ENCODE peak calls at places on chromosomes 3 and 15, in five cellular contexts. U is choroid plexus epithelial cell, T is esophagus squamous epithelium, F is foreskin fibroblast, C is AG09309. R is an unnamed sample.

GRCh38 chr3:6781103-6781502 is 79.8 kb upstream of the GRM7 start:
- DNase-seq in T (no peak), F (no peak), C (no peak), U (no peak), R (peak)

GRCh38 chr3:66816110-66816761 is 181.9 kb upstream of the KBTBD8 start:
- DNase-seq in C (peak), U (peak), F (peak), T (no peak), R (peak)

GRCh38 chr15:65595960-65596359 is 15.0 kb downstream of the INTS14 start:
- DNase-seq in F (no peak), U (peak), C (no peak), T (no peak), R (no peak)

GRCh38 chr3:183664913-183665381 is 29.5 kb downstream of the KLHL24 start:
- DNase-seq in U (peak), T (no peak), C (no peak), F (peak), R (peak)

GRCh38 chr3:151837057-151837456 is 23.1 kb downstream of the AADAC start:
- DNase-seq in C (no peak), F (peak), T (no peak), U (peak), R (peak)

GRCh38 chr3:186277268-186277909 is 84.6 kb downstream of the DGKG start:
- DNase-seq in U (peak), T (no peak), F (peak), C (no peak), R (peak)

GRCh38 chr3:43327184-43327950 is 41.0 kb downstream of the SNRK start:
- DNase-seq in C (peak), T (no peak), F (peak), U (peak), R (no peak)

GRCh38 chr3:13798401-13798800 is 81.5 kb downstream of the WNT7A start:
- DNase-seq in F (no peak), C (no peak), U (no peak), T (no peak), R (no peak)

GRCh38 chr15:67180514-67181191 is 73.8 kb downstream of the AAGAB start:
- DNase-seq in C (no peak), U (no peak), F (no peak), T (no peak), R (no peak)

DNA sequence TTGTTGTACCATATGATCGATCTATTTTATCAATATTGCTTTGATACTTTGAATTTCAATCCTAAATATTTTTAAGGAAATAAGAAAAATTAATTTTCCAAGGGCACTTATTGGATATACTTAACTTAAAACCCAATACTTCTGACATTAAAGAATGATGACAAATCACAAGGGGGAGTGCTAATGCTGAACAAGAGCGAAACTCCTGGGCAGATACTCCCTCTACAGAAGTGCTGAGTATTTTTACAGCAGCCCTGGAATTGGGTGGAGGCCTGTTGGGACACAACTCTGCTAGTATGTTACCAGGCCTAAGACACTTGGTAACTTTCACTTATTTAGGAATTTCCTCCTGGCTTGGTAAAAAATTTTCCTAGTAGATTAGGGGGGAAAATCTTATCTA is 46.2 kb downstream of the DENND6A start:
- DNase-seq in F (peak), T (no peak), C (peak), U (peak), R (peak)
- TF ChIP-seq CTCF in F (peak), T (peak), C (peak), U (peak), R (no peak)

DNA sequence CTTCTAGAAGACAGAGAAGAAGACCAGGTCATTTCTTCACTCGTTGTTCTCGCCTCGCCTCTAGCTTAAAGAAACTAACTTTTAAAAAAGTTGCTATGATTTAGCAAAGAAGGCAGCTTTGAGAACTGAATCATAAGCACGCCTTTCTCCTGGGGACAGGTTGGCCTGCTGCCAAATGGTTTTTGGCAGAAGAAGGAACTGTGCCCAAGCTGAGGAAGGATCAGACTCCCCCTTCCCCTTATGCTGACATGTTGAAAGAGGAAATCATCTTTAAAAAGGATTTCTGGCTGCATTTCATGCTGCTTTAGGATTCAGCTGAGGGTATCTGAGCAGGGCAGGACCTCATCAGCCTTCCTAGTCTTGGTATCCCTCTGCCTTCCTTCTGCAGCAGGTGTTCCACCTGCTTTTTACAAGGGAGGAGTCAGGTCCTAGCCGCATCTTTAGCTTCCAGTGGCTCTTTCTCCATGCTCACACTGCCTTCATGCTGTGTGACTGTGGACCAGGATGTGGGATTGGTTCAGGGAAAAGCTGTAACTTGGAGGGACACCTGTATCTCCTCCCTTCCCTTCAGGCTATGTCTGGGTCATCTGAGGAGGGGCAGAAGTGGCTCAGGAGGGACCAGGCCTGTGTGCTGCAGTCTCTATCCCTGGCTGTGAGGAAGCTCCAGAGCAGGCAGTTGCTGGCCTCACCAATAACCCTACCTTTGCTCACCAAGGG is 34.1 kb upstream of the HACD2 start:
- DNase-seq in C (no peak), T (no peak), U (peak), F (peak), R (peak)
- H3K4me3 ChIP-seq in C (no peak), T (peak), U (no peak), F (no peak), R (no peak)

GRCh38 chr3:128590948-128591347 is 59.7 kb downstream of the RPN1 start:
- DNase-seq in C (no peak), F (no peak), U (no peak), T (no peak), R (no peak)
- TF ChIP-seq CTCF in C (peak), F (no peak), U (peak), T (no peak), R (peak)

DNA sequence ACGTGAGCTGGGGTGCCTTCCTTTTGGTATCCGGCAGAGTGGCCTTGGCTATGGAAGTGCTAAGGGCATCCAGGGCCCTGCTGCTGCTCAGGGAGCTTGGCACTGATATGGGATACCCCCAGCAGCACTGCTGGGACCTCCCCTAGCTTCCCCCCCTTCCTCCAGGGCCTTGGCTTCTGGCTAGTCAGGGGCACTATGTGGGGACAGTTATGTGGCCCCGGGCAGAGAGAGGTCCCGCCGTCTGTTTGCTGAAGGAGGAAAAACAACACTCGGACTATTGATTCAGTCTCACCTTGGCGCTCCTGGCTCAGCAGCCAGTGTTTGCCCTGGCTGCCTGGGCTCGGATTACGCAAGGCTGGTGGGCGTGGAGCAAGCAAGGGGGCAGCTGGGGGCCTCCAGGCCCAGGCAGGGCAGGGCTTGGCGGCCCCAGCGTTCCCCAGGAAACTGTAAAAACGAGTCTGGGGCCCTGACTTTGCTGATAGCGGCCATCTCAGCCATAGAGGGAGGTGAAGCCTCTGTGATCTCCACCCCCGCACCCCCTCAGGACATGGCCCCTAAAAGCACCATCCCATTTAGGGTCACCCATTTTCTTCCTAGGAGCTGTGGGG is 5.7 kb downstream of the FURIN start:
- DNase-seq in F (no peak), U (peak), C (no peak), T (no peak), R (peak)
- H3K4me3 ChIP-seq in F (no peak), U (peak), C (no peak), T (no peak), R (peak)

GRCh38 chr3:191065183-191065805 is 133.7 kb upstream of the OSTN start:
- DNase-seq in T (no peak), U (peak), C (no peak), F (no peak), R (no peak)
- TF ChIP-seq CTCF in T (no peak), U (no peak), C (peak), F (no peak), R (no peak)

DNA sequence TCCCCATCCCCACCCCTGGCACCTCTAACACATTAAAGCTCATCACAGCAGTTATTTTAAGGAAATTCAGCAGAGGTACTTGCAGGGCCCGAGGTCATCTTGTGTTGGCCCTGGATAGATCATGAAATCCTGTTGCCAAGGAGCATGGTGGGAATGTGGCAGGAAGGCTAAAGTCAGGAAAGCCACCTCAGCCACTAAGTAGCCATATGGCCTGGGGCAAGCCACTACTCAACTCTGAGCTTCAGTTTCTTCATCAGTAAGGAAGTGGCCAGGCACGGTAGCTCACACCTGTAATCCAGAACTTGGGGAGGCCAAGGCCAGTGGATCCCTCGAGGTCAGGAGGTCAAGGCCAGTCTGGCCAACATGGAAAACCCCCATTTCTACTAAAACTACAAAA is 55.9 kb downstream of the LIPC start:
- DNase-seq in T (no peak), F (no peak), U (no peak), C (no peak), R (no peak)
- H3K4me3 ChIP-seq in T (no peak), F (no peak), U (no peak), C (no peak), R (no peak)

GRCh38 chr15:27686376-27686775 is 412.7 kb downstream of the OCA2 start:
- DNase-seq in T (no peak), C (no peak), F (no peak), U (peak), R (peak)

GRCh38 chr15:27692438-27692837 is 406.7 kb downstream of the OCA2 start:
- DNase-seq in U (no peak), C (no peak), F (no peak), T (no peak), R (no peak)

GRCh38 chr15:27686971-27687370 is 412.1 kb downstream of the OCA2 start:
- DNase-seq in U (no peak), C (no peak), F (no peak), T (no peak), R (no peak)

GRCh38 chr15:27694506-27695077 is 404.5 kb downstream of the OCA2 start:
- DNase-seq in F (no peak), C (no peak), U (peak), T (no peak), R (no peak)

DNA sequence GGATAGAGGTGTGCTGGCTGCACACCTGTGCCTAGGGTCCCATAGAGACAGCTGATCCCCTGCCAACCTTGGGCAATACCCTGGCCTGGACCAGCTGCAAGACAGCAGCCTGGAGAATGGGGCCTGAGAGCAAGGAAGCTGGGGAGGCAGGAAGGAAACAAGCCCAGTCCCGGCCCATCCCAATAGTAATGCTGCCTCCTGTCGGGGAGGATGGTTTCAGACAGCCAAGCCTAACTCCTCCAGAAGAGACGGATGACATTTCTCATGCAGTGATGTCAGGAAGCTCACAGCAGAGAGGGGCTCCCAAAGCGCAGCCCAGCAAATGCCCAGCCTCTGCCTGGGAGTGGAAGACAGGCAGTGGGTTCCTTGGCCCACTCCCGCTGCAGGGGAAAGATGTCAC is 408.8 kb downstream of the OCA2 start:
- DNase-seq in F (no peak), C (no peak), T (no peak), U (no peak), R (no peak)
- TF ChIP-seq CTCF in F (no peak), C (no peak), T (no peak), U (no peak), R (no peak)

DNA sequence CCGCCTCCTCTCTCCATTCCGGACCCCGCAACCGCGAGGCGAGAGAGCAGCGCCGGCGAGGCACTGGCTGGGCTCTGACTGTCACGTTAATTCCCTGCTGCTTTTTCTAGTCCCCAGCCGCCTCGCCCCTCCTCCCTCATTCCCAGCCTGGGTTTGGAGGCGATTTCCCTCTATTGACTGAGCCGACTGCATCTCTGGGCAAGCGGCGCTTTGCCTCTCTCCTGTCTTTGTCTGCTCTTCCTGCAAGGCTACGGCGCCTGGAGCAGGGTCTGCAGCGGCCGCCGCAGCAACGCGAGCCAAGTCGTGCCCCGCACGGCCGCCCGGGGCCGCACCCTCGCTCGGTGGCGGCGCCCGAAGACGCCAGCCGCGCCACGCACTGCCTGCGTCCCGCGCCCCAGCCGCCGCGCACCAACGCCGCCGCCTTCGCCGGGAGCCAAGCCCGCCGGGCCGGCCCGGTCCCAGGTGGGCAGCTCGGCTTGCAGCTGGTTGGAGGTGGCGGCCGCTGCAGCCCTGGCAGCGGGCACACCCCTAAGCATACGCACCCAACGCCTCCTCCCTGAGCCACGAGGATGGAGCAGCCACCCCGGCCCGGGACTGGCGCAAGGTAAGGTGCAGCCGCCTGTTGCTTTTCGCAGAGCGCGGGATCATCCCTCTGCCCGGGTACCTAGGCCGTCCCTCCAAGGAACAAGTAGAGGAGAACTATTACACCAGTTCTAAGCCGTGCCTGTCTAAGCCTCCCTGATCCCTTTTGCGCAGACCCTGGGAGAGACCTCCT is at the start of gene LRRC3B:
- DNase-seq in T (no peak), F (no peak), C (no peak), U (no peak), R (no peak)
- H3K4me3 ChIP-seq in T (peak), F (no peak), C (no peak), U (no peak), R (no peak)

DNA sequence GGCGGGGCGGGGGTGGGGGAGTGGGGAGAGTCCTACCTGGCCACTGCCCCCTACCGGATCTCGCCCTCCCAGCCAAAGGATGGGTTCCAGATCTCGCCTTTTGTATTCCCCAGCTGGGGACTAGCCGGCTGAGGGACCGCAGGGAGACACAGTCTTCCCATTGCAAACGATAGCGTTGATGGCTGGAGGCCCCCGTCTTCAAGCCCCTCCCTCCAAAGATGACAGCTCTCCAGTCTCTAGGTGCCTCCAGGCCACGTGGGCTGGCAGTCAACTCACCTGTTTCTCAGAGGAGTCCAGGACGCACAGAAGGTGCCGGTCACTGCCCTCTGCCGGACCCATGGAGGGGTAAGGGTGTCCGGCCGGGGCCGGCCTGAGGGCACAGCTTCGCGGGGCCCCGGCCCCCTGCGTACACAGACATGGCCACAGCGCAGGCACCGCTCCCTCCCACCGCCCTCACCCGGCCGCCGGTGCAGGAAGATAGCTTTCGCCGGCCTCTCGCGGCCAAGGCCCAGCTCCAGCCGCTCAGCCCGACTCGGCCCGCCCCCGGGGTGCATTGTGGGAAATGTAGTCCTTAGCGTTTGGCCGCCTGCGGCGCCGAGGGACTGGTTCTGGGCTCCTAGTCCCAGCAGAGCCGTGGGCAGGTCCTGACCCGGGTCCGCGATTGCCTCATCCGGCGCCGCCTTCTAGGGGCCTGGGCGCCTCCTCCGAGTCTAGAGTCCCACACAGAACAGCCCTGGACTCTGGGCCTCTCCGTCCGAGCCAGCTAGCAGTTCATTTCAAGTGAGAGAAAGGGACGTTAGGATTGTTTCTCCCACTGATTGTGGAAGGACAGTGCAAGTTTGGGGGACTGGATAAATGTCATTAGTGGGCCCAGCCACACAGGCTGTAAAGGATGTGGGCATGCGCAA is at the start of gene MON1A:
- DNase-seq in F (peak), T (peak), C (peak), U (peak), R (peak)
- TF ChIP-seq CTCF in F (peak), T (no peak), C (peak), U (peak), R (peak)

R was measured in astrocyte of the spinal cord.